ENCODE peak calls at places on chromosome 20, in four cellular contexts. E is HCT116, N is esophagus muscularis mucosa, R is Panc1. V is an unnamed sample.
A peak's percentile ranks its signal among the peaks of the same experiment; 100 is the strongest.

GRCh38 chr20:57849868-57850215 is 140.0 kb upstream of the PMEPA1 start:
- DNase-seq in R (no peak), E (no peak), N (no peak), V (peak; percentile 25)

GRCh38 chr20:36344517-36345132 is 38.5 kb downstream of the DLGAP4 start:
- DNase-seq in N (no peak), E (peak; percentile 13), R (no peak), V (no peak)

GRCh38 chr20:57589123-57589727 is 28.3 kb downstream of the PCK1 start:
- DNase-seq in N (no peak), E (no peak), R (no peak), V (no peak)

GRCh38 chr20:37856932-37857660 is 45.8 kb upstream of the VSTM2L start:
- DNase-seq in R (no peak), N (no peak), E (no peak), V (no peak)

GRCh38 chr20:63102720-63103375 is 96.1 kb upstream of the BHLHE23 start:
- DNase-seq in N (no peak), E (no peak), R (no peak), V (no peak)

GRCh38 chr20:4130404-4131189 is 115.2 kb upstream of the RNF24 start:
- DNase-seq in E (no peak), R (peak; percentile 81), N (no peak), V (no peak)

GRCh38 chr20:38117635-38118034 is 47.4 kb downstream of the TGM2 start:
- DNase-seq in E (no peak), R (no peak), N (peak; percentile 37), V (peak; percentile 7)

GRCh38 chr20:14717124-14718004 is 380.0 kb upstream of the FLRT3 start:
- DNase-seq in E (no peak), N (no peak), R (no peak), V (no peak)

GRCh38 chr20:57895161-57895855 is 185.5 kb upstream of the PMEPA1 start:
- DNase-seq in R (no peak), N (no peak), E (no peak), V (no peak)

GRCh38 chr20:43985608-43986316 is 71.1 kb downstream of the TOX2 start:
- DNase-seq in N (no peak), R (no peak), E (no peak), V (no peak)

GRCh38 chr20:60976913-60977312 is 275.1 kb upstream of the CDH4 start:
- DNase-seq in E (no peak), N (no peak), R (no peak), V (no peak)

GRCh38 chr20:34013532-34013931 is 19.8 kb downstream of the RALY start:
- DNase-seq in R (no peak), E (no peak), N (no peak), V (no peak)

GRCh38 chr20:4555188-4555893 is 166.4 kb upstream of the PRND start:
- DNase-seq in R (peak; percentile 72), E (peak; percentile 37), N (no peak), V (no peak)

GRCh38 chr20:22977047-22977785 is 57.9 kb upstream of the SSTR4 start:
- DNase-seq in R (no peak), E (no peak), N (no peak), V (no peak)

DNA sequence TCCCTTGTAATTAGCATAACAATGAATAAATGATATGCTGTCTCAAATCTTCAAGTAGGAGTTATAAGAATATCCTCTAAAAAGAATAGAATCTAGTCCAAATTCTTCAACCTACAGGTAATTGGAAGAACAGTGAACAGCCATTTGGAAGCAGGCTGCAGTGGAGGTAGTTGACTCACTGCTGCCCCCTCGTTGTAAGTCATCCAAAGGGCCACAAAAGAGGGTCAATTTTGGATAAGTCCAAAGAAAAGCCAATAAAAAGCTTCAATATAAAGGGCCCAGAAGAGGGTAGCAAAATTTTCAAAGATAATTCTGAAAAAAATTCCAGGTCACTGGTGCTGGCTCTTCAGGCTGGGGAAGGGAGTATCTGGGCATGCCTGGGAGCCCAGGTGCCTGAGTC is 60.8 kb upstream of the SSTR4 start:
- DNase-seq in E (peak; percentile 18), R (no peak), N (no peak), V (no peak)
- TF ChIP-seq CTCF in E (peak; percentile 38), R (peak; percentile 33), N (no peak), V (peak; percentile 33)

DNA sequence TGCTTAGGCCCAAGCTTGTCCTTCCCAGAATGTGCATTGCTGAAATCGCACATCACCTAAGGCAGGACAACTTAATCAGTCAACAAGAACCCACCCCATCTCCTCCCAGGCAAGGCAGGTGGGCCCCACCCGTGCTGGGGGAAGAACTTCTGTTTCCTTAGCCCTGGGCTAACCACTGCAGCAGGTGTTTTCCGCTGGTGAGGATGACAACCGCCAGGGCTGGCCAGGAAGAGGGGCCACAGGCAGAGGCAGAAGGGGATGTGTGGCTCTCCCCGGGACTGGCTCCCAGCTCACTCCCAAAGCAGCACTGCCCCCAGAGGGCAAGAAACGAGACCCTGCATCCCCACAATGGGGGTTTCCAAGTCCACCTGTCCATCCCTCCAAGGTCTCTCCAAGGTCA is 168.4 kb upstream of the CST7 start:
- DNase-seq in N (no peak), E (no peak), R (no peak), V (peak; percentile 67)
- TF ChIP-seq CTCF in N (no peak), E (no peak), R (no peak), V (no peak)

DNA sequence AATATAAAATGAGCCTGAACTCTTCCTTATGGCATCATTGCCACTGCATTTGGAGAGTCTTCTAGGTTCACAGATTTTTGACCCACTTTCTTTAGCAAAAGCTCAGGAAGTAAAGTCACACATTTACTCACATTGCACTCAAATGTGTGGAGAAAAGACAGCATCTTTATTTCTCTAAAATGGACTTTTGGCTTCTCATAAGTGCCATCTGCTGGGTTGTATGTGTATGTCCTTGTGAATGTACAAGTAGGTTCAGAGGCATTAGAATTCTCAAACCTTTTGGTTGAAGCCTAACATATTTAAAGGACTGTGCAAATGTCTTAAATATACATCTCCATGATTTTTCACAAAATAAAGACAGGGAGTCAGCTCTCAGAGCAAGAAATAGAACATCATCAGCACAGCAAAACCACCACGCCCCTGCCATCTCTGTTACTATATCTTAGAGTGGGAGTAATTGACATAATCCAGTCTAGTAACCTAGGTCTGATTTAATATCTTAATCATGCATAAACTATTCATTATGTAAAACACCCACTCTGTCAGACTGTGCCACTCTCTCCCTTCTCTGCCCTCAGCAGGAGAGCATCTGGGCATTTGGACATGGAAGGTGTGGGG is 42.2 kb upstream of the SPTLC3 start:
- DNase-seq in E (no peak), N (no peak), R (no peak), V (no peak)
- TF ChIP-seq CTCF in E (no peak), N (no peak), R (peak; percentile 6), V (peak; percentile 71)

GRCh38 chr20:1490643-1491042 is 577 bp downstream of the SIRPB2 start:
- DNase-seq in E (no peak), N (peak; percentile 70), R (no peak), V (no peak)

GRCh38 chr20:1489328-1489727 is 1.9 kb downstream of the SIRPB2 start:
- DNase-seq in N (no peak), R (no peak), E (no peak), V (no peak)

GRCh38 chr20:1491891-1492642 is 847 bp upstream of the SIRPB2 start:
- DNase-seq in R (no peak), N (peak; percentile 50), E (no peak), V (no peak)

GRCh38 chr20:1491281-1491840 is at the start of gene SIRPB2:
- DNase-seq in N (peak; percentile 93), R (no peak), E (no peak), V (no peak)

GRCh38 chr20:1489764-1490436 is 1.3 kb downstream of the SIRPB2 start:
- DNase-seq in R (no peak), N (peak; percentile 88), E (peak; percentile 41), V (no peak)
- TF ChIP-seq CTCF in R (no peak), N (no peak), E (no peak), V (no peak)

GRCh38 chr20:62066339-62066982 is 780 bp upstream of the TAF4 start:
- DNase-seq in E (no peak), N (no peak), R (no peak), V (no peak)
- TF ChIP-seq CTCF in E (no peak), N (no peak), R (no peak), V (no peak)

DNA sequence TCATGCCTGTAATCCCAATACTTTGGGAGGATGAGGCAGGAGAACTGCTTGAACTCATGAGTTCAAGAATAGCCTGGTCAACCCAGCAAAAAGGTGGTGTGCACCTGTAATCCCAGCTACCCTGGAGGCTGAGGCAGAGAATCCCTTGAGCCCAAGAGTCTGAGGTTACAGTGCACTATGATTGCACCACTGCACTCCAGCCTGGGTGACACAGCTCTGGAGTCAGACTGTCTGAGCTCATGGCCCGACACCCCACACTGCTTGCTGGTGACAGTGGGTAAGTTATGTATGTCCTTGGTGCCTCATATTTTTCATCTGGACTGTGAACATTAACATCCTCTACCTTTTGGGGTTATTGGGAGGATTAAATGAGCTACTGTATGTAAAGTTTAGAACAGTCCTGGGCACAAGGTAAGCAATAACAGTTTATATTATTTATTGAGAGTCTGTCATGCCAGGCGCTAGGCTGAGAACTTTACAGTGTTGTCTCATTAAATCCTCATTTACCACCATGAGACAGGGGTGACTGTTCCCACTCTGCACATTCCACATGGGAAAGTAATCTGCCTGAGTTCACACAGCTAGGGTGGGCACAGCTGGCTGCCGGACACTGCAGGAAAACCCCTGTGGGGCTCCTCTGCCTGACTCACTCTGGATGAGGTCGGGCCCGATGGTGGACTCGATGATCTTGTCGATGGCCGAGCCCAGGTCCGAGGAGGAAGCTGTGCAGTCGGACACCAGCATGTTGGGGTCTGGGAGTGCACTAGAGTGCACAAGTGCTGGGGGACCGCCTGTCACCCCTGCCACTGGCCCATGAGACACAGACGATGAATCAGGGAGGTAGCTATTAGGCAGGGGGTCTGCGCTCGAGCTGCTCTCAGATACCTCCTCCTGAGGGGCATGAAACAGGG is 2.9 kb downstream of the ZNF335 start:
- DNase-seq in R (no peak), E (no peak), N (no peak), V (no peak)
- TF ChIP-seq CTCF in R (no peak), E (no peak), N (no peak), V (no peak)

GRCh38 chr20:51042657-51043247 is 19.8 kb upstream of the KCNG1 start:
- DNase-seq in E (peak; percentile 22), R (no peak), N (no peak), V (no peak)
- TF ChIP-seq CTCF in E (no peak), R (no peak), N (no peak), V (peak; percentile 19)

GRCh38 chr20:7379206-7379605 is 561.1 kb downstream of the HAO1 start:
- DNase-seq in E (no peak), N (no peak), R (no peak), V (no peak)

GRCh38 chr20:7379621-7380220 is 560.5 kb downstream of the HAO1 start:
- DNase-seq in E (no peak), R (no peak), N (no peak), V (no peak)

GRCh38 chr20:7371518-7372158 is 568.6 kb downstream of the HAO1 start:
- DNase-seq in R (no peak), N (no peak), E (no peak), V (no peak)

GRCh38 chr20:7375905-7376304 is 564.4 kb downstream of the HAO1 start:
- DNase-seq in E (peak; percentile 2), R (no peak), N (no peak), V (no peak)
- TF ChIP-seq CTCF in E (peak; percentile 11), R (peak; percentile 34), N (peak; percentile 21), V (peak; percentile 51)

DNA sequence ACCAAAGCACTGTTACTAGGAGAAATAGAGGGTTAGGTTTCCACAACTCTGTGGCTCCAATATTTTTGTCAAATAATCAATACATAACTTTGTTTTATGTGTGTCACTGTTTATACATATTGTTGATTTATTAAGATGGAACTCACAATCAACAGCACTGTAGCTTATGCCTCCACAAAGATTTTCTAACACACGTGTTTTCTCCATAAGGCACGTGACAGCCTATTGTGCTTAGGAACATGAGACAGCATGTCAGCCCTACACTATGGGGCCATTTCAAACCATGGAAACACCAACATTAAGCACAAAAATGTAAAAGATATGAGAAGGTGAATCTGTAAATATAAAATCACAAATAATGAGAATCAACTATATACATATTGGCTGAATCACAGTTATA is 127.0 kb downstream of the PAK5 start:
- DNase-seq in E (no peak), N (no peak), R (no peak), V (no peak)
- TF ChIP-seq CTCF in E (no peak), N (no peak), R (no peak), V (no peak)

GRCh38 chr20:2349801-2350200 is 30.9 kb upstream of the TGM6 start:
- DNase-seq in E (no peak), R (no peak), N (peak; percentile 29), V (no peak)
- TF ChIP-seq CTCF in E (no peak), R (no peak), N (no peak), V (no peak)

V was measured in osteocyte.